ENCODE peak calls at places on chromosomes 16 and 17, in six cellular contexts. C is hepatic stellate cell, P is NCI-H1092, B is kidney, X is EL, Y is lung. N is an unnamed sample.

GRCh38 chr17:14926526-14927122 is 338.5 kb downstream of the PMP22 start:
- DNase-seq in C (peak), P (peak), B (no peak), X (peak), Y (peak), N (no peak)

GRCh38 chr16:21301895-21302291 is 23.8 kb upstream of the CRYM start:
- DNase-seq in C (no peak), P (no peak), B (no peak), X (no peak), Y (no peak), N (no peak)

GRCh38 chr17:68290268-68290954 is 516 bp downstream of the SLC16A6 start:
- DNase-seq in C (no peak), P (peak), B (peak), X (peak), Y (peak), N (no peak)

GRCh38 chr16:15765880-15766279 is 90.9 kb downstream of the MYH11 start:
- DNase-seq in C (peak), P (no peak), B (peak), X (peak), Y (no peak), N (no peak)

GRCh38 chr17:75504347-75505151 is 10.8 kb downstream of the CASKIN2 start:
- DNase-seq in C (peak), P (no peak), B (no peak), X (no peak), Y (no peak), N (no peak)

GRCh38 chr17:2906907-2907306 is 110.7 kb downstream of the RAP1GAP2 start:
- DNase-seq in C (no peak), P (no peak), B (no peak), X (no peak), Y (no peak), N (no peak)

GRCh38 chr17:38338535-38338934 is 5.2 kb downstream of the GPR179 start:
- DNase-seq in C (no peak), P (no peak), B (no peak), X (no peak), Y (no peak), N (no peak)

GRCh38 chr16:87874639-87875472 is 5.5 kb upstream of the SLC7A5 start:
- DNase-seq in C (no peak), P (no peak), B (no peak), X (no peak), Y (no peak), N (no peak)

GRCh38 chr17:39927101-39927927 is at the start of the genes LRRC3C and ORMDL3:
- DNase-seq in C (peak), P (peak), B (peak), X (peak), Y (peak), N (peak)

GRCh38 chr17:49112936-49113335 is 19.6 kb upstream of the B4GALNT2 start:
- DNase-seq in C (no peak), P (no peak), B (no peak), X (no peak), Y (no peak), N (no peak)

GRCh38 chr17:80833952-80834895 is 157.4 kb upstream of the CHMP6 start:
- DNase-seq in C (no peak), P (no peak), B (peak), X (peak), Y (no peak), N (no peak)

GRCh38 chr16:19108409-19109287 is 5.1 kb upstream of the ITPRIPL2 start:
- DNase-seq in C (no peak), P (no peak), B (no peak), X (no peak), Y (no peak), N (no peak)

GRCh38 chr16:11389083-11389482 is 43.8 kb downstream of the RMI2 start:
- DNase-seq in C (no peak), P (no peak), B (peak), X (no peak), Y (no peak), N (no peak)

GRCh38 chr16:74035816-74036215 is 260.8 kb upstream of the PSMD7 start:
- DNase-seq in C (peak), P (peak), B (no peak), X (no peak), Y (no peak), N (no peak)

GRCh38 chr17:81130385-81131288 is 34.7 kb upstream of the PVALEF start:
- DNase-seq in C (no peak), P (no peak), B (no peak), X (no peak), Y (peak), N (no peak)

GRCh38 chr17:66953661-66954060 is 10.8 kb upstream of the CACNG4 start:
- DNase-seq in C (no peak), P (peak), B (no peak), X (no peak), Y (no peak), N (no peak)

N was measured in AG04449.